ENCODE peak calls at places on chromosomes 16 and 17, in nine cellular contexts. C is natural killer cell, F is body of pancreas, A is AG09319, U is Peyer's patch, L is SK-N-SH, O is mammary epithelial cell, X is WERI-Rb-1, P is stomach. Y is an unnamed sample.

GRCh38 chr17:80045703-80046102 is 9.3 kb downstream of the CCDC40 start:
- DNase-seq in A (no peak), U (no peak), C (no peak), X (no peak), F (peak), O (no peak), L (no peak), P (no peak), Y (no peak)

GRCh38 chr17:8820311-8821010 is 21.3 kb upstream of the MFSD6L start:
- DNase-seq in C (no peak), F (no peak), L (no peak), X (no peak), P (no peak), U (no peak), A (no peak), O (no peak), Y (peak)

GRCh38 chr16:85172465-85173071 is 60.3 kb upstream of the CIBAR2 start:
- DNase-seq in O (no peak), L (peak), F (peak), A (no peak), U (no peak), X (peak), C (no peak), P (no peak), Y (peak)

GRCh38 chr16:4266372-4266771 is 6.5 kb downstream of the TFAP4 start:
- DNase-seq in L (peak), U (no peak), P (no peak), X (no peak), C (no peak), O (no peak), F (no peak), A (no peak), Y (no peak)

GRCh38 chr17:35188111-35188510 is 6.1 kb downstream of the SLC35G3 start:
- DNase-seq in A (no peak), L (no peak), O (peak), U (no peak), X (no peak), C (no peak), F (no peak), P (no peak), Y (no peak)

GRCh38 chr17:81967533-81968395 is 6.8 kb upstream of the NOTUM start:
- DNase-seq in C (no peak), A (no peak), P (peak), X (peak), F (peak), L (peak), U (peak), O (no peak), Y (peak)

GRCh38 chr16:644556-644955 is 2.9 kb downstream of the MCRIP2 start:
- DNase-seq in O (no peak), X (no peak), U (no peak), L (no peak), F (no peak), A (no peak), P (no peak), C (no peak), Y (no peak)

GRCh38 chr16:66705790-66706505 is 9.4 kb upstream of the CMTM4 start:
- DNase-seq in P (peak), A (no peak), F (peak), U (no peak), L (no peak), O (no peak), C (no peak), X (no peak), Y (peak)

GRCh38 chr17:44220211-44221071 is 966 bp upstream of the UBTF start:
- DNase-seq in L (peak), P (peak), U (peak), C (peak), X (peak), F (peak), O (peak), A (no peak), Y (peak)

GRCh38 chr16:72532896-72533295 is 360.9 kb upstream of the PMFBP1 start:
- DNase-seq in O (no peak), A (no peak), U (no peak), X (no peak), C (no peak), F (no peak), L (no peak), P (no peak), Y (peak)

GRCh38 chr17:81533713-81534141 is 5.5 kb downstream of the FSCN2 start:
- DNase-seq in F (no peak), C (no peak), U (peak), L (no peak), P (no peak), O (no peak), X (no peak), A (no peak), Y (no peak)

GRCh38 chr16:4360538-4361021 is 9.5 kb upstream of the PAM16 start:
- DNase-seq in P (no peak), U (no peak), O (no peak), A (no peak), X (peak), L (peak), C (no peak), F (no peak), Y (no peak)

GRCh38 chr16:87441886-87442580 is 49.9 kb downstream of the MAP1LC3B start:
- DNase-seq in P (no peak), O (no peak), A (no peak), F (no peak), C (no peak), X (no peak), L (no peak), U (no peak), Y (no peak)

GRCh38 chr16:21985524-21985923 is 15.4 kb downstream of the PDZD9 start:
- DNase-seq in U (no peak), L (no peak), X (no peak), O (no peak), A (no peak), C (no peak), P (no peak), F (no peak), Y (no peak)

GRCh38 chr16:55297062-55297909 is 26.7 kb upstream of the IRX6 start:
- DNase-seq in L (no peak), C (no peak), O (peak), P (no peak), X (no peak), A (no peak), F (no peak), U (no peak), Y (no peak)

GRCh38 chr16:23080747-23081146 is 68.5 kb downstream of the USP31 start:
- DNase-seq in L (no peak), O (no peak), X (no peak), U (no peak), C (no peak), A (no peak), P (no peak), F (no peak), Y (no peak)

GRCh38 chr16:68470461-68471150 is 22.3 kb upstream of the SMPD3 start:
- DNase-seq in A (no peak), F (peak), C (no peak), X (no peak), O (no peak), P (no peak), L (no peak), U (peak), Y (no peak)

GRCh38 chr16:720990-721764 is at the start of gene ANTKMT:
- DNase-seq in P (peak), X (peak), O (peak), U (peak), L (peak), C (peak), F (peak), A (no peak), Y (peak)

GRCh38 chr16:12453832-12454231 is 349.9 kb downstream of the CPPED1 start:
- DNase-seq in L (no peak), U (no peak), A (no peak), O (no peak), P (no peak), C (no peak), X (no peak), F (no peak), Y (no peak)

GRCh38 chr16:85697441-85697840 is 8.7 kb upstream of the GINS2 start:
- DNase-seq in F (no peak), O (no peak), P (no peak), C (no peak), U (no peak), X (no peak), A (no peak), L (no peak), Y (no peak)

GRCh38 chr16:21997693-21998480 is 3.0 kb downstream of the PDZD9 start:
- DNase-seq in X (no peak), A (no peak), F (no peak), C (no peak), U (no peak), P (no peak), O (no peak), L (no peak), Y (no peak)

GRCh38 chr16:57906385-57907316 is 64.3 kb downstream of the CNGB1 start:
- DNase-seq in F (no peak), X (no peak), L (no peak), U (no peak), O (no peak), P (no peak), A (no peak), C (no peak), Y (peak)

GRCh38 chr17:77471984-77472836 is 331.4 kb downstream of the SEC14L1 start:
- DNase-seq in O (peak), U (no peak), A (peak), F (peak), X (no peak), P (peak), C (no peak), L (peak), Y (peak)

GRCh38 chr16:67992661-67993206 is 6.5 kb downstream of the DPEP2 start:
- DNase-seq in O (no peak), P (no peak), L (no peak), F (no peak), A (no peak), U (no peak), C (no peak), X (no peak), Y (no peak)

GRCh38 chr17:1720856-1721386 is 3.6 kb upstream of the WDR81 start:
- DNase-seq in O (peak), C (peak), X (peak), L (no peak), U (peak), P (peak), A (no peak), F (peak), Y (peak)

GRCh38 chr17:83052241-83052564 is 27.2 kb upstream of the METRNL start:
- DNase-seq in C (no peak), L (no peak), P (no peak), X (no peak), A (no peak), F (no peak), U (no peak), O (no peak), Y (no peak)

GRCh38 chr16:49599281-49599680 is 225.7 kb downstream of the C16orf78 start:
- DNase-seq in P (peak), L (no peak), C (no peak), O (no peak), A (no peak), U (no peak), X (no peak), F (no peak), Y (no peak)
- TF ChIP-seq CTCF in P (no peak), L (no peak), C (no peak), O (no peak), A (no peak), U (no peak), X (no peak), F (no peak), Y (no peak)

DNA sequence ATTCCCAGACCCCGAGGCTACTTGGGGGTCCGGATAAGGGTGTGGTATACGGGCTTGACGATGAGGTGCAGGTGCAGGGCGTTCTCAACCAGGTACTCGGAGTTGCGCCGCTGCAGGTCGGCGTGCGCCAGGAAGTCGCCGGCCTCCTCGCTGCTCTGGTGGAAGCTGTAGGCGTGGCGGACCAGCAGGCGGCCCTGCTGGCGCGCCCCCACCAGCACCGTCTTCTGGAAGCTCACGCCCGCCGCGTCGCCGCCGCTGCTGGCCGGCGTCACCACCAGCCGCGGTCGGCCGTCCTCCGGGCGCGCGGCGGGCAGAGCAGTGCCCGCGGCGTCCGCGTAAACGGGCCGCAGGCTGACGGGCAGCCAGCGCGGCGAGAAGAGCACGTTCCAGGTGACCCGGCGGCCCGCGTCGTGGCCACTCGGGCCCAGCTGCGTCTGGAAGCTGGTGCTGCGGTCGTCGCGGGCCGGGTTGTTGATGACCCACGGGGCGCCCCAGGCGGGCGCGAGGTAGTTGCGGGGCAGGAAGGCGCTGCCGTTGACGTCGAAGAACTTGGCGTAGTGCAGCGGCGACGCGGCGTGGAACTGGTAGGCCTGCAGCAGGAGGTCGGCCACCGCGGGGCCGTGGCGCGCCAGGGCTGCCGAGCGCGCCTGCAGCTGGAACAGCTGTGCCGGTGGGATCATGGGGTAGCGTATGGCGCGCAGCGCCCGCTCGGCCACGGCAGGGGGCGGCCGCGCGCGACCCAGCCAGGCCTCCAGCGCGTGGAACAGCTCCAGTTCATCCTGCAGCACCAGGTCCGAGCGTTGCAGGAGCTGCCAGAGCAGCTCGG is 4.8 kb downstream of the BTBD17 start:
- DNase-seq in U (no peak), C (no peak), P (no peak), F (no peak), X (no peak), O (no peak), A (no peak), L (no peak), Y (no peak)
- TF ChIP-seq CTCF in U (no peak), C (no peak), P (no peak), F (no peak), X (no peak), O (no peak), A (no peak), L (no peak), Y (no peak)

GRCh38 chr17:73187203-73187769 is 5.6 kb upstream of the COG1 start:
- DNase-seq in P (peak), U (no peak), A (no peak), C (no peak), F (no peak), X (no peak), O (no peak), L (no peak), Y (no peak)
- TF ChIP-seq CTCF in P (no peak), U (no peak), A (no peak), C (no peak), F (no peak), X (no peak), O (no peak), L (no peak), Y (no peak)

DNA sequence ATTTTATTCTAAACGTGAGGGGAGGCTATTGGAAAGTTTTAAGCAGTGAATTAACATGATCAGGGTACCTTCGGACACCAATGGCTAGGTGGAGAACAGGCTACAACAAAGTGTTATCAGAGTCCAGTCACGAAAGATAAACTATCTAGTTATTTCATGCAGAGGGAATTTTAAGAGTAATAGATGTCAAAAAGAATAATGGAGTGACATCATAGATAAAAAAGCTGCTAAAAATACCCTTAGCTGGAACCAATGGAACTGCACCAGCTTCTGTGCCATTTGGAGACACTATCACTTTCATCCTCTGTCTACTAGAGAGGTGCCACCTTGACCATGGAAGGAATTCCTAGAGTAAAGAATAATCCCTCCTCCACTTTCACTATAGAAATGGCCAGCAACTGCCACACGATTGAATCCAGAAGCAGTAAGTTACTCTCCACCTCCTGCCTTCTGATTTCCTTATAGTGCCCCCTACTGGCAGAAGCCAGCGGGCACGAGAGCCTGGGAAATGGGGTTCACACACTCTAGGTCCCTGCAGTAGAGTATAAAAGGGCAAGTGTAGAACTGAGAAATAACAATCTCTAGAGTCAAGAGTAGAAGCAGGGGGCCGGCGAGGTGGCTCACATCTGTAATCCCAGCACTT is 2.8 kb upstream of the ALDH3A2 start:
- DNase-seq in P (no peak), L (peak), U (peak), F (no peak), X (peak), O (no peak), A (no peak), C (peak), Y (no peak)
- TF ChIP-seq CTCF in P (peak), L (peak), U (peak), F (peak), X (peak), O (peak), A (peak), C (peak), Y (peak)

DNA sequence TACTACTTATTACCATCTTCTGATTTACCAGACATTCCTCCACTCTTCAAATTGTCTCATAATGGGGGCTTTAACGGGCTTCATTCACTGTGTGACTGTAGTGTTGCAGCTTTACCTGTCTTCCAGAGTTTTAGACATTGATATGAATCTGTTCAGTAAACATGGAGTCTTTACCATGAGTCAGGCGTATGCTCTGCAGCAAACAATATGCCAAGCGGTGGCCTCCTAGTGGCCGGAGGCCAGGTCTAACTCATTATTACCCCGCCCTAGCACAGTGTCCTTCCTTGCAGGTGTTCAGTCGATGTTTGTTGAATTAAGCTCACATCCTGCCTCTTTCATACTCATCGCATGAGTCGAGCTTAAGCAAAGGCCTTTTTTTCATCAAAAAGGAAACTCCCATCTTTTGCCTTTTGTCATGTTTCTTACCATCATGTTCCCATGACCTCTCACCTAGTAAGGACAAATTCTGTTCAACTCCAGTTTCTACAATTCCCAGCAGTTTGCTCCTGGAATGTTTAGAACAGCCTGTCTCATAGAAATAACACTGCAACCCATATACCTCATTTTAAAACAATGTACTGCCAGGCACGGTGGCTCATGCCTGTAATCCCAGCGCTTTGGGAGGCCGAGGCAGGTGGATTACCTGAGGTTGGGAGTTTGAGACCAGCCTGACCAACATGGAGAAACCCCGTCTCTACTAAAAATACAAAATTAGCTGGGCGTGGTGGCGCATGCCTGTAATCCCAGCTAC is 39.4 kb downstream of the TUBD1 start:
- DNase-seq in U (peak), P (peak), C (no peak), L (peak), F (peak), A (peak), X (peak), O (peak), Y (peak)
- TF ChIP-seq CTCF in U (no peak), P (peak), C (no peak), L (peak), F (peak), A (peak), X (peak), O (peak), Y (peak)

GRCh38 chr17:4956493-4957061 is 5.7 kb downstream of the ENO3 start:
- DNase-seq in O (no peak), P (peak), C (peak), X (no peak), A (no peak), F (peak), L (no peak), U (peak), Y (no peak)
- TF ChIP-seq CTCF in O (no peak), P (no peak), C (no peak), X (no peak), A (peak), F (peak), L (no peak), U (no peak), Y (no peak)

Y was measured in AG10803.